ENCODE peak calls at places on chromosomes 2 and 18, in ten cellular contexts. I is left lung, C is nephron progenitor cell, B is type B pancreatic cell, S is AG09319, Y is psoas muscle, U is H9, Q is breast epithelium, O is WTC11, F is GM20000. G is an unnamed sample.

GRCh38 chr2:27322766-27323591 is at the start of gene MPV17:
- DNase-seq in O (peak), S (peak), F (peak), Y (peak), I (peak), B (peak), Q (peak), C (peak), U (peak), G (peak)

GRCh38 chr2:137964066-137964858 is at the start of gene HNMT:
- DNase-seq in C (peak), S (peak), I (peak), O (peak), Y (peak), U (peak), B (peak), Q (peak), F (no peak), G (peak)

GRCh38 chr18:68893396-68893795 is 95.5 kb downstream of the CCDC102B start:
- DNase-seq in S (no peak), U (no peak), Q (no peak), O (no peak), I (no peak), C (no peak), Y (no peak), B (no peak), F (no peak), G (no peak)

GRCh38 chr2:229901819-229902218 is 20.0 kb downstream of the TRIP12 start:
- DNase-seq in O (no peak), Q (no peak), I (no peak), Y (no peak), B (no peak), F (no peak), C (no peak), S (peak), U (no peak), G (peak)

GRCh38 chr18:76126327-76126726 is 368.7 kb downstream of the ZNF516 start:
- DNase-seq in Y (no peak), I (no peak), C (peak), U (peak), Q (no peak), F (no peak), S (no peak), B (no peak), O (peak), G (no peak)

GRCh38 chr18:48152549-48152948 is 222.1 kb upstream of the SMAD2 start:
- DNase-seq in I (peak), O (no peak), C (no peak), U (no peak), Y (no peak), B (no peak), S (no peak), Q (no peak), F (no peak), G (no peak)

GRCh38 chr2:23452397-23452796 is 67.4 kb downstream of the KLHL29 start:
- DNase-seq in S (no peak), B (no peak), Y (no peak), U (no peak), C (no peak), Q (no peak), I (no peak), O (no peak), F (no peak), G (no peak)

GRCh38 chr2:2291500-2292260 is 39.4 kb downstream of the MYT1L start:
- DNase-seq in U (peak), B (no peak), I (no peak), F (no peak), S (no peak), O (peak), Q (no peak), Y (no peak), C (peak), G (no peak)

GRCh38 chr2:237670641-237671040 is 43.3 kb downstream of the LRRFIP1 start:
- DNase-seq in I (no peak), S (no peak), B (no peak), Y (no peak), F (no peak), O (no peak), C (no peak), U (no peak), Q (no peak), G (no peak)

GRCh38 chr2:100831831-100832230 is 11.9 kb downstream of the NPAS2 start:
- DNase-seq in S (no peak), B (no peak), F (no peak), C (no peak), Y (no peak), I (no peak), Q (no peak), U (no peak), O (no peak), G (no peak)

GRCh38 chr2:69781321-69782248 is 39.7 kb downstream of the ANXA4 start:
- DNase-seq in Q (no peak), O (no peak), U (no peak), F (no peak), I (no peak), C (no peak), S (no peak), B (no peak), Y (no peak), G (peak)

GRCh38 chr18:47260138-47260923 is 8.9 kb upstream of the SKOR2 start:
- DNase-seq in C (peak), O (peak), F (peak), B (peak), Q (no peak), I (peak), Y (peak), U (peak), S (no peak), G (no peak)

GRCh38 chr18:49041677-49042570 is 91.2 kb upstream of the SMAD7 start:
- DNase-seq in Y (peak), Q (peak), I (no peak), F (no peak), U (peak), B (no peak), C (no peak), O (peak), S (peak), G (peak)

GRCh38 chr2:169978402-169979017 is 151.3 kb downstream of the UBR3 start:
- DNase-seq in F (no peak), B (no peak), U (no peak), O (no peak), I (no peak), Q (no peak), C (no peak), Y (no peak), S (no peak), G (no peak)

GRCh38 chr2:33272001-33272400 is 204.4 kb upstream of the RASGRP3 start:
- DNase-seq in F (peak), C (no peak), Y (no peak), U (no peak), O (no peak), B (no peak), S (no peak), Q (no peak), I (no peak), G (no peak)

GRCh38 chr2:49210191-49210590 is 55.9 kb upstream of the FSHR start:
- DNase-seq in Y (no peak), Q (no peak), U (peak), I (no peak), S (no peak), F (no peak), O (peak), C (peak), B (no peak), G (no peak)

GRCh38 chr2:33158482-33159003 is 211.8 kb downstream of the LTBP1 start:
- DNase-seq in Q (no peak), B (no peak), I (no peak), S (no peak), U (no peak), O (no peak), F (no peak), Y (no peak), C (no peak), G (peak)

GRCh38 chr2:175811966-175812365 is 190.1 kb downstream of the LNPK start:
- DNase-seq in I (no peak), S (no peak), O (no peak), B (no peak), C (no peak), Q (no peak), Y (no peak), F (no peak), U (no peak), G (no peak)

GRCh38 chr2:10993001-10993481 is 81.3 kb downstream of the KCNF1 start:
- DNase-seq in Y (no peak), C (no peak), F (no peak), I (no peak), Q (no peak), U (no peak), S (no peak), B (no peak), O (no peak), G (no peak)

GRCh38 chr2:85485815-85486214 is 53.2 kb upstream of the MAT2A start:
- DNase-seq in O (no peak), U (no peak), B (no peak), S (no peak), I (no peak), C (no peak), Y (no peak), Q (no peak), F (no peak), G (no peak)

GRCh38 chr18:59787998-59788875 is 91.0 kb upstream of the CCBE1 start:
- DNase-seq in B (no peak), Q (no peak), C (no peak), I (no peak), O (no peak), Y (no peak), F (no peak), U (no peak), S (no peak), G (peak)

GRCh38 chr18:52150050-52150449 is 189.9 kb upstream of the DCC start:
- DNase-seq in U (no peak), F (no peak), Y (no peak), B (no peak), C (no peak), S (no peak), Q (no peak), I (no peak), O (no peak), G (peak)

GRCh38 chr18:41323044-41323443 is 632.0 kb upstream of the PIK3C3 start:
- DNase-seq in I (no peak), C (no peak), B (no peak), F (no peak), U (no peak), S (no peak), Q (no peak), O (no peak), Y (no peak), G (no peak)

GRCh38 chr2:28643911-28644334 is 107.7 kb upstream of the PPP1CB start:
- DNase-seq in O (no peak), B (no peak), Q (no peak), F (no peak), U (no peak), C (no peak), I (no peak), Y (no peak), S (no peak), G (peak)

GRCh38 chr2:18690342-18690741 is 101.0 kb upstream of the NT5C1B start:
- DNase-seq in S (no peak), O (peak), B (no peak), Q (no peak), I (no peak), U (peak), Y (no peak), C (peak), F (no peak), G (no peak)

GRCh38 chr18:66344227-66344626 is 259.7 kb downstream of the CDH19 start:
- DNase-seq in Y (no peak), I (peak), S (no peak), F (no peak), C (no peak), U (no peak), B (no peak), Q (no peak), O (no peak), G (peak)

GRCh38 chr18:62187543-62188378 is 706 bp downstream of the RELCH start:
- DNase-seq in O (peak), B (peak), Y (no peak), F (peak), I (no peak), S (no peak), Q (no peak), U (peak), C (peak), G (peak)

GRCh38 chr2:205273627-205274026 is 408.7 kb upstream of the NRP2 start:
- DNase-seq in O (no peak), Y (no peak), C (no peak), Q (no peak), B (no peak), U (no peak), S (no peak), I (no peak), F (no peak), G (peak)

GRCh38 chr2:216343221-216343985 is 28.9 kb downstream of the MARCHF4 start:
- DNase-seq in S (no peak), Q (no peak), I (no peak), C (no peak), U (no peak), F (no peak), O (no peak), Y (no peak), B (no peak), G (no peak)

GRCh38 chr18:43805646-43806194 is 528.4 kb upstream of the SYT4 start:
- DNase-seq in I (peak), B (no peak), F (no peak), U (no peak), Q (no peak), O (no peak), S (no peak), Y (no peak), C (peak), G (no peak)

GRCh38 chr2:130338793-130339345 is 3.8 kb upstream of the IMP4 start:
- DNase-seq in U (no peak), I (no peak), Y (no peak), F (no peak), C (no peak), Q (no peak), S (no peak), O (no peak), B (no peak), G (no peak)

GRCh38 chr18:8654482-8655451 is 45.5 kb downstream of the RAB12 start:
- DNase-seq in Y (no peak), C (no peak), I (no peak), B (no peak), O (no peak), U (no peak), F (peak), S (no peak), Q (no peak), G (no peak)

GRCh38 chr2:154908312-154908711 is 209.8 kb downstream of the KCNJ3 start:
- DNase-seq in B (no peak), F (no peak), C (peak), Q (no peak), U (no peak), I (no peak), O (no peak), S (no peak), Y (no peak), G (no peak)

GRCh38 chr2:48144777-48145176 is 238.5 kb upstream of the FBXO11 start:
- DNase-seq in Y (no peak), O (no peak), F (no peak), S (no peak), B (no peak), I (no peak), C (no peak), U (no peak), Q (no peak), G (no peak)

GRCh38 chr2:11248-11941 is 34.9 kb downstream of the FAM110C start:
- DNase-seq in Y (peak), Q (peak), O (peak), B (peak), S (no peak), C (peak), I (no peak), U (peak), F (no peak), G (peak)

GRCh38 chr2:47250576-47251403 is 95.7 kb upstream of the STPG4 start:
- DNase-seq in B (no peak), I (no peak), Y (no peak), U (no peak), S (no peak), Q (no peak), C (no peak), F (no peak), O (no peak), G (peak)

GRCh38 chr18:61965306-61965705 is 72.5 kb upstream of the RNF152 start:
- DNase-seq in Y (no peak), C (no peak), I (no peak), U (no peak), F (no peak), S (no peak), B (no peak), Q (no peak), O (no peak), G (no peak)

GRCh38 chr2:20675701-20676352 is 8.9 kb downstream of the GDF7 start:
- DNase-seq in O (peak), Q (no peak), U (peak), Y (no peak), S (no peak), I (no peak), F (no peak), C (no peak), B (no peak), G (peak)
- TF ChIP-seq CTCF in O (no peak), Q (no peak), U (no peak), Y (no peak), S (no peak), I (no peak), F (no peak), C (no peak), B (no peak), G (no peak)

DNA sequence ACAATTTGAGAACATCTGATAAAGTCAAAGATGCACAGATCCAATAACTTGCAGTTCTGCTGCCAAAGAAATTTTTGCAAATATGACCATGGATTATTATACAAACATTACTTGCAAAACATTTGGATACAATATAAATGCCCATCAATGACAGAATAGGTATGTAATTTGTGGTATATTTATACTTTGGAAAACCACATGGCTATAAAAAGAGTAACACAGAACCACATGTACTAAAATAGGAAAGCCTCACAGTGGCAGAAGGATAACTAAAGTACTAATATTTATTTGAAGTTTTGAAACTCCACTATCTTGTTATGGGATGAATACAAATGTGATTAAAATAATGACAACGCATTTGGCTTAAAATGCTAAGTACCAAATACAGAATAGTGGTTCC is 51.8 kb upstream of the DNAJC10 start:
- DNase-seq in O (no peak), Y (no peak), Q (no peak), F (no peak), B (no peak), U (no peak), I (no peak), S (no peak), C (no peak), G (no peak)
- TF ChIP-seq CTCF in O (no peak), Y (no peak), Q (no peak), F (no peak), B (no peak), U (no peak), I (no peak), S (no peak), C (no peak), G (no peak)

GRCh38 chr2:31386648-31387047 is 27.9 kb downstream of the XDH start:
- DNase-seq in C (peak), S (no peak), I (no peak), U (peak), F (no peak), Q (no peak), O (peak), B (no peak), Y (no peak), G (no peak)
- TF ChIP-seq CTCF in C (no peak), S (no peak), I (no peak), U (peak), F (no peak), Q (no peak), O (no peak), B (peak), Y (no peak), G (peak)

GRCh38 chr18:25353080-25353479 is 1.1 kb upstream of the ZNF521 start:
- DNase-seq in C (no peak), I (no peak), S (no peak), B (no peak), O (no peak), U (no peak), Y (no peak), Q (no peak), F (no peak), G (no peak)

GRCh38 chr18:25351280-25351772 is 640 bp downstream of the ZNF521 start:
- DNase-seq in U (no peak), C (peak), B (no peak), S (no peak), O (no peak), I (no peak), Q (no peak), F (peak), Y (no peak), G (no peak)

GRCh38 chr18:25350561-25351201 is 1.3 kb downstream of the ZNF521 start:
- DNase-seq in F (peak), C (peak), Y (peak), I (peak), U (peak), Q (peak), B (peak), S (no peak), O (peak), G (no peak)

GRCh38 chr18:25352629-25353005 is 651 bp upstream of the ZNF521 start:
- DNase-seq in U (no peak), I (no peak), C (no peak), F (no peak), B (no peak), O (no peak), Q (no peak), S (no peak), Y (no peak), G (no peak)

GRCh38 chr18:25351773-25352628 is at the start of gene ZNF521:
- DNase-seq in Q (peak), I (peak), S (peak), B (peak), F (peak), C (peak), O (peak), Y (peak), U (peak), G (peak)
- TF ChIP-seq CTCF in Q (no peak), I (no peak), S (peak), B (peak), F (no peak), C (no peak), O (no peak), Y (peak), U (peak), G (no peak)

GRCh38 chr2:204051476-204051875 is 114.9 kb downstream of the ICOS start:
- DNase-seq in S (no peak), F (no peak), Q (no peak), Y (no peak), O (peak), U (peak), I (no peak), B (no peak), C (no peak), G (no peak)
- TF ChIP-seq CTCF in S (no peak), F (peak), Q (no peak), Y (no peak), O (no peak), U (peak), I (no peak), B (peak), C (peak), G (no peak)

GRCh38 chr18:30997223-30997622 is 45.3 kb downstream of the DSC3 start:
- DNase-seq in Q (no peak), O (no peak), F (no peak), I (no peak), Y (no peak), U (no peak), C (no peak), B (no peak), S (no peak), G (no peak)

GRCh38 chr18:30999887-31000628 is 42.5 kb downstream of the DSC3 start:
- DNase-seq in U (no peak), Q (no peak), S (no peak), Y (no peak), B (no peak), C (no peak), O (no peak), F (no peak), I (no peak), G (no peak)

DNA sequence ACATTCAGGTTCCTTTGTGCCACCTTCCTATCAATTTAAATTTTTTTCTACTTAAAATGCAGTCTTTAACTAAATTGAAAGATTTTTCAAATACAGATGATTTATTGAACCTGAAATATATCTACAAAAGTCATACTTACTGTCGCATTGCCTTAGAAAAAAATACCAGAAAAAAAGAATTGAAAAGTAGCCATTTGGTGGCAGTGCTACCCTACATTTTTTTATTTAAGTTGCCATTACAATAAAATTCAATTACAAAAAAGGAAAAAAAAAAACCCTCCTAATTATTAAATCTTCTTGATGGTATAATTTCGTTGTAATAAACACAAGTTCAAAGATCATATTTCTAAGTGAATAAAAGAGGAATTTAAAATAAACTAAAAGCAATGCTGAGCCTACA is 43.4 kb downstream of the DSC3 start:
- DNase-seq in C (no peak), Q (no peak), F (no peak), U (no peak), I (no peak), Y (no peak), B (no peak), S (no peak), O (no peak), G (no peak)
- TF ChIP-seq CTCF in C (no peak), Q (no peak), F (no peak), U (no peak), I (no peak), Y (no peak), B (peak), S (no peak), O (no peak), G (peak)

G was measured in PC-9.